ENCODE peak calls at places on chromosomes 16 and 17, in eight cellular contexts. W is Caco-2; L is BE2C; Q is tibial artery; H is heart left ventricle; T is vagina; O is naive thymus-derived CD4-positive, alpha-beta T cell; B is CD8-positive, alpha-beta memory T cell. G is an unnamed sample.

GRCh38 chr17:59397316-59398073 is 66.0 kb downstream of the YPEL2 start:
- DNase-seq in H (no peak), B (no peak), O (no peak), Q (no peak), W (no peak), L (no peak), T (no peak), G (no peak)

GRCh38 chr16:57325458-57325857 is 33.1 kb upstream of the CCL22 start:
- DNase-seq in W (no peak), H (no peak), L (no peak), O (no peak), T (no peak), B (no peak), Q (no peak), G (no peak)

GRCh38 chr16:10862432-10862831 is 14.6 kb upstream of the CIITA start:
- DNase-seq in B (no peak), O (no peak), L (no peak), Q (peak; percentile 76), H (peak; percentile 53), W (no peak), T (no peak), G (peak; percentile 79)

GRCh38 chr17:67113481-67113880 is 69.1 kb downstream of the CACNG1 start:
- DNase-seq in W (no peak), O (no peak), T (no peak), Q (no peak), B (no peak), L (no peak), H (no peak), G (no peak)

GRCh38 chr16:89199241-89200123 is 855 bp downstream of the SLC22A31 start:
- DNase-seq in B (no peak), H (no peak), T (no peak), W (no peak), L (no peak), O (no peak), Q (no peak), G (no peak)

GRCh38 chr16:88698694-88699045 is 7.5 kb downstream of the RNF166 start:
- DNase-seq in Q (no peak), B (no peak), L (no peak), W (no peak), T (no peak), O (no peak), H (no peak), G (no peak)

GRCh38 chr16:20041924-20042596 is 31.6 kb downstream of the GPR139 start:
- DNase-seq in W (no peak), O (no peak), T (no peak), B (no peak), L (no peak), Q (no peak), H (no peak), G (no peak)

GRCh38 chr16:10594312-10594950 is 14.0 kb upstream of the EMP2 start:
- DNase-seq in H (no peak), O (no peak), L (no peak), B (no peak), W (no peak), Q (no peak), T (no peak), G (no peak)

GRCh38 chr17:44541884-44542581 is 15.3 kb upstream of the FZD2 start:
- DNase-seq in O (no peak), W (no peak), H (no peak), T (no peak), L (no peak), Q (no peak), B (no peak), G (no peak)

GRCh38 chr17:13484020-13484419 is 117.7 kb downstream of the HS3ST3A1 start:
- DNase-seq in B (no peak), W (no peak), O (no peak), T (no peak), Q (no peak), L (no peak), H (no peak), G (no peak)

GRCh38 chr16:46762583-46762982 is 14.4 kb upstream of the MYLK3 start:
- DNase-seq in Q (no peak), L (no peak), O (no peak), B (no peak), H (no peak), W (no peak), T (no peak), G (no peak)

GRCh38 chr17:1232786-1233185 is 37.5 kb upstream of the BHLHA9 start:
- DNase-seq in O (no peak), Q (no peak), L (no peak), T (no peak), W (no peak), H (no peak), B (no peak), G (no peak)

GRCh38 chr16:88719267-88719932 is 13.1 kb downstream of the CTU2 start:
- DNase-seq in O (no peak), H (no peak), Q (no peak), L (no peak), B (no peak), T (no peak), W (no peak), G (no peak)

GRCh38 chr16:74691093-74691855 is 9.4 kb downstream of the MLKL start:
- DNase-seq in O (no peak), B (no peak), Q (no peak), T (no peak), L (no peak), W (no peak), H (no peak), G (peak; percentile 57)

GRCh38 chr16:88869673-88869980 is 3.2 kb upstream of the PABPN1L start:
- DNase-seq in O (no peak), B (no peak), W (no peak), H (peak; percentile 44), T (no peak), L (no peak), Q (no peak), G (no peak)

GRCh38 chr17:1022278-1023024 is 25.5 kb downstream of the TIMM22 start:
- DNase-seq in O (no peak), Q (peak; percentile 97), H (peak; percentile 69), T (no peak), B (no peak), W (no peak), L (no peak), G (no peak)

GRCh38 chr17:67493811-67494210 is 116.7 kb downstream of the PITPNC1 start:
- DNase-seq in L (peak; percentile 40), B (no peak), O (no peak), T (no peak), W (no peak), H (no peak), Q (no peak), G (no peak)

GRCh38 chr17:78924481-78925151 is 571 bp downstream of the TIMP2 start:
- DNase-seq in L (no peak), Q (no peak), W (no peak), T (no peak), B (no peak), H (peak; percentile 43), O (no peak), G (peak; percentile 42)

GRCh38 chr17:67959510-67959909 is 36.8 kb downstream of the C17orf58 start:
- DNase-seq in B (no peak), T (no peak), Q (no peak), L (no peak), O (no peak), H (no peak), W (no peak), G (no peak)

GRCh38 chr16:17403859-17404545 is 66.8 kb downstream of the XYLT1 start:
- DNase-seq in O (no peak), W (no peak), L (no peak), Q (no peak), T (no peak), B (no peak), H (no peak), G (no peak)
- H3K4me1 ChIP-seq in O (no peaks in the 10 kb centered on the region), W (no peaks in the 10 kb centered on the region), L (peaks cover 4% of the 10 kb centered on the region), Q (peaks cover 34% of the 10 kb centered on the region), T (peaks cover 44% of the 10 kb centered on the region), B (no peaks in the 10 kb centered on the region), H (no peaks in the 10 kb centered on the region), G (peaks cover 4% of the 10 kb centered on the region)

GRCh38 chr16:82960923-82961322 is 334.2 kb downstream of the CDH13 start:
- DNase-seq in B (no peak), H (no peak), L (no peak), T (no peak), O (no peak), W (no peak), Q (no peak), G (no peak)

GRCh38 chr16:82963653-82964052 is 336.9 kb downstream of the CDH13 start:
- DNase-seq in B (no peak), L (no peak), Q (no peak), H (no peak), W (no peak), O (no peak), T (no peak), G (no peak)

GRCh38 chr16:82967424-82967823 is 340.7 kb downstream of the CDH13 start:
- DNase-seq in B (no peak), L (no peak), Q (no peak), H (no peak), W (no peak), T (no peak), O (no peak), G (no peak)

GRCh38 chr16:82971126-82971525 is 344.4 kb downstream of the CDH13 start:
- DNase-seq in T (no peak), L (no peak), O (no peak), Q (no peak), B (no peak), W (no peak), H (no peak), G (no peak)

DNA sequence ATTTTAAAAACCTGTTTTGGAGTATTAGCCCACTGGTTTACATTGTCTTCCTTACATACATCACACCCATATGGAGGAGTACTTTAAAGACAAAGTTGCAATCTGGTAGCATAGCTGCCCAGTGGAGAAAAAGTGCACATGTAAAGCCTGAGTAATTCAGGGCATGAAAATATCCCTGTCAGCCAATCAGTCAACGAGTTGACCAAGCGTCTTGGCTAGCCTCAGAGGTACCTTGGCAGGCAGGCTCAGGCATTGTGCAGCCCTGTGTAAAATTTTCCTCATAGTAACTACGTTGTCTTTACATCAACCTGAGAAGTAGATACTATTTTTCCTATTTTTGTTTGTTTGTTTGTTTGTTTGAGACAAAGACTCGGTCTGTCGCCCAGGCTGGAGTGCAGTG is 339.0 kb downstream of the CDH13 start:
- DNase-seq in O (no peak), T (no peak), Q (no peak), B (no peak), W (no peak), H (no peak), L (no peak), G (no peak)
- H3K4me3 ChIP-seq in O (no peak overlapping the region), T (no peak overlapping the region), Q (no peak overlapping the region), B (no peak overlapping the region), W (no peak overlapping the region), H (no peak overlapping the region), L (no peak overlapping the region), G (no peak overlapping the region)

GRCh38 chr17:65542067-65542466 is 19.4 kb downstream of the AXIN2 start:
- DNase-seq in W (no peak), O (no peak), B (no peak), Q (no peak), H (no peak), T (no peak), L (no peak), G (no peak)
- H3K4me1 ChIP-seq in W (peaks cover 36% of the 10 kb centered on the region), O (no peaks in the 10 kb centered on the region), B (peaks cover 29% of the 10 kb centered on the region), Q (no peaks in the 10 kb centered on the region), H (peaks cover 20% of the 10 kb centered on the region), T (peaks cover 37% of the 10 kb centered on the region), L (no peaks in the 10 kb centered on the region), G (peaks cover 25% of the 10 kb centered on the region)

DNA sequence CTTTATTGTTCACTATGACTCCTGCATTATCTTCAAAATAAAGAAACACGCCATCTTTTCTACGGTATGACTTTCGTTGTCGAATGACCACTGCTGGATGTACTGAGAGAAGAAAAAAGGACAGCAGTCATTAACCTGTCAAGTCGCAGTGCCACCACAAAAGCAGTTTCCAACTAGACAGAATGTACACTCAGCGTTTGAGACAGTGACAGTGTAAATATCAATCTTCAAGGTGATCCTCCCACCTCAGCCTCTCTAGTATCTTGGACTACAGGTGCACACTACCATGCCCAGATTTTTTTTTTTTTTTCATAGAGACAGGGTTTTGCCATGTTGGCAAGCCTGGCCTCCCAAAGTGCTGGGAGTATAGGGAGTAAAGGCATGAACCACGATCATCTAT is 3.1 kb downstream of the RPL23 start:
- DNase-seq in L (no peak), B (no peak), T (no peak), Q (no peak), H (no peak), W (no peak), O (no peak), G (no peak)
- H3K4me3 ChIP-seq in L (peak overlapping the region; percentile 89), B (no peak overlapping the region), T (no peak overlapping the region), Q (no peak overlapping the region), H (no peak overlapping the region), W (no peak overlapping the region), O (no peak overlapping the region), G (no peak overlapping the region)